ENCODE peak calls at places on chromosome 17, in ten cellular contexts. G is PC-3, Z is tibial artery, T is epithelial cell of esophagus, B is body of pancreas, K is pancreas, V is heart left ventricle, C is fibroblast of the aortic adventitia, L is A549, E is astrocyte of the spinal cord. D is an unnamed sample.

GRCh38 chr17:29078183-29079045 is 35.5 kb downstream of the PIPOX start:
- DNase-seq in K (no peak), C (peak; percentile 37), E (peak; percentile 22), G (peak; percentile 38), Z (no peak), V (no peak), L (no peak), T (peak; percentile 29), B (no peak), D (no peak)

GRCh38 chr17:35804658-35805192 is 4.6 kb upstream of the TAF15 start:
- DNase-seq in E (peak; percentile 91), B (peak; percentile 82), G (peak; percentile 85), K (peak; percentile 53), V (peak; percentile 41), Z (no peak), C (peak; percentile 96), L (peak; percentile 98), T (peak; percentile 92), D (peak; percentile 64)

GRCh38 chr17:80792373-80792781 is 199.3 kb upstream of the CHMP6 start:
- DNase-seq in L (peak; percentile 25), E (no peak), G (no peak), V (no peak), C (no peak), T (no peak), Z (no peak), K (no peak), B (no peak), D (no peak)

GRCh38 chr17:17137731-17138585 is 68.2 kb downstream of the PLD6 start:
- DNase-seq in G (no peak), C (no peak), B (no peak), E (no peak), V (no peak), K (no peak), Z (no peak), T (no peak), L (no peak), D (no peak)

GRCh38 chr17:4480929-4481898 is 17.5 kb upstream of the SPNS2 start:
- DNase-seq in T (no peak), G (no peak), K (no peak), Z (peak; percentile 61), C (no peak), E (no peak), V (no peak), L (no peak), B (no peak), D (no peak)

GRCh38 chr17:80479246-80479566 is 2.8 kb upstream of the NPTX1 start:
- DNase-seq in Z (no peak), L (no peak), C (no peak), K (no peak), G (no peak), T (no peak), E (no peak), V (no peak), B (no peak), D (no peak)

GRCh38 chr17:57484081-57484666 is 227.9 kb downstream of the MSI2 start:
- DNase-seq in T (no peak), K (no peak), L (no peak), C (peak; percentile 71), G (no peak), V (no peak), Z (no peak), E (peak; percentile 43), B (no peak), D (no peak)

GRCh38 chr17:56830726-56831363 is 2.9 kb downstream of the C17orf67 start:
- DNase-seq in L (no peak), C (no peak), B (peak; percentile 76), V (no peak), E (no peak), T (no peak), Z (no peak), K (peak; percentile 77), G (no peak), D (no peak)

GRCh38 chr17:83096401-83097220 is 17.2 kb downstream of the METRNL start:
- DNase-seq in Z (no peak), B (peak; percentile 86), V (no peak), L (no peak), K (peak; percentile 92), G (peak; percentile 76), T (peak; percentile 72), C (no peak), E (no peak), D (peak; percentile 80)

GRCh38 chr17:11893862-11894261 is 103.4 kb downstream of the ZNF18 start:
- DNase-seq in V (no peak), B (no peak), G (no peak), Z (no peak), T (no peak), E (no peak), L (no peak), C (no peak), K (no peak), D (no peak)

GRCh38 chr17:74466111-74466784 is at the start of gene CD300A:
- DNase-seq in C (no peak), Z (no peak), L (no peak), B (peak; percentile 63), G (no peak), K (peak; percentile 47), T (no peak), V (peak; percentile 65), E (no peak), D (peak; percentile 17)

GRCh38 chr17:48429638-48430586 is at the start of gene SKAP1:
- DNase-seq in C (no peak), L (no peak), G (no peak), B (peak; percentile 28), K (peak; percentile 23), V (no peak), E (no peak), T (no peak), Z (no peak), D (peak; percentile 59)

GRCh38 chr17:28368306-28368831 is 1.7 kb downstream of the VTN start:
- DNase-seq in K (no peak), L (no peak), Z (no peak), T (no peak), C (no peak), B (no peak), V (no peak), E (no peak), G (no peak), D (no peak)

GRCh38 chr17:14432058-14432457 is 131.2 kb downstream of the HS3ST3B1 start:
- DNase-seq in G (no peak), E (no peak), V (no peak), Z (no peak), L (no peak), T (no peak), B (no peak), K (no peak), C (no peak), D (no peak)

GRCh38 chr17:82201498-82201910 is 11.1 kb downstream of the CCDC57 start:
- DNase-seq in G (no peak), K (no peak), C (no peak), L (no peak), T (no peak), B (no peak), E (no peak), V (no peak), Z (no peak), D (no peak)

GRCh38 chr17:32341141-32341856 is 674 bp downstream of the C17orf75 start:
- DNase-seq in L (no peak), B (peak; percentile 26), E (no peak), V (no peak), T (peak; percentile 47), K (no peak), C (no peak), G (peak; percentile 26), Z (no peak), D (peak; percentile 17)
- TF ChIP-seq CTCF in L (peak; percentile 27), B (no peak), E (peak; percentile 26), V (no peak), T (peak; percentile 47), K (no peak), C (no peak), G (peak; percentile 19), Z (no peak), D (peak; percentile 14)

DNA sequence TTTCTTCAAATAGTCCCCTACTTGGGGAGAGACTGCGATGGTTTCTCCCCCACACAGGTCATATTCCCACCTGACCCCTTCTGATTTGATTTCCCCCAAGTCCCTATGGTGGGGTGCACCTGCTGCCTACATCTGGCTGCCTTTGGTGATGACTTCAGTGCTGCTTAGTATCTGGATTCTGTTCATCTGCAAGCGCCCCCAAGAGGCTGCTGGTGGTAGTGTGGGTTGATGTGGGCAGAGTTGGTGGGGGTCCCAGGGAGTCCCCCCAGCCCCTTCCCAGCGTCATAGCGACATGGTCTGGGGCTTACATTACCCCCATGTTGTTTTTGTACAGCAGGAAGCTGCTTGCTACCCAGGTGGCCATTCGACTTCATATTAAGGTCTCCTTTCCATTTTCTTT is 99.2 kb downstream of the NTN1 start:
- DNase-seq in G (no peak), Z (peak; percentile 61), C (no peak), V (no peak), L (no peak), K (no peak), T (no peak), B (no peak), E (no peak), D (no peak)
- TF ChIP-seq CTCF in G (peak; percentile 54), Z (peak; percentile 17), C (no peak), V (peak; percentile 35), L (peak; percentile 17), K (no peak), T (no peak), B (no peak), E (no peak), D (no peak)

GRCh38 chr17:13253746-13254410 is 236.1 kb upstream of the ELAC2 start:
- DNase-seq in L (no peak), E (no peak), K (no peak), C (no peak), G (no peak), V (no peak), T (no peak), Z (no peak), B (no peak), D (no peak)
- TF ChIP-seq CTCF in L (no peak), E (no peak), K (no peak), C (no peak), G (no peak), V (no peak), T (no peak), Z (no peak), B (no peak), D (no peak)

DNA sequence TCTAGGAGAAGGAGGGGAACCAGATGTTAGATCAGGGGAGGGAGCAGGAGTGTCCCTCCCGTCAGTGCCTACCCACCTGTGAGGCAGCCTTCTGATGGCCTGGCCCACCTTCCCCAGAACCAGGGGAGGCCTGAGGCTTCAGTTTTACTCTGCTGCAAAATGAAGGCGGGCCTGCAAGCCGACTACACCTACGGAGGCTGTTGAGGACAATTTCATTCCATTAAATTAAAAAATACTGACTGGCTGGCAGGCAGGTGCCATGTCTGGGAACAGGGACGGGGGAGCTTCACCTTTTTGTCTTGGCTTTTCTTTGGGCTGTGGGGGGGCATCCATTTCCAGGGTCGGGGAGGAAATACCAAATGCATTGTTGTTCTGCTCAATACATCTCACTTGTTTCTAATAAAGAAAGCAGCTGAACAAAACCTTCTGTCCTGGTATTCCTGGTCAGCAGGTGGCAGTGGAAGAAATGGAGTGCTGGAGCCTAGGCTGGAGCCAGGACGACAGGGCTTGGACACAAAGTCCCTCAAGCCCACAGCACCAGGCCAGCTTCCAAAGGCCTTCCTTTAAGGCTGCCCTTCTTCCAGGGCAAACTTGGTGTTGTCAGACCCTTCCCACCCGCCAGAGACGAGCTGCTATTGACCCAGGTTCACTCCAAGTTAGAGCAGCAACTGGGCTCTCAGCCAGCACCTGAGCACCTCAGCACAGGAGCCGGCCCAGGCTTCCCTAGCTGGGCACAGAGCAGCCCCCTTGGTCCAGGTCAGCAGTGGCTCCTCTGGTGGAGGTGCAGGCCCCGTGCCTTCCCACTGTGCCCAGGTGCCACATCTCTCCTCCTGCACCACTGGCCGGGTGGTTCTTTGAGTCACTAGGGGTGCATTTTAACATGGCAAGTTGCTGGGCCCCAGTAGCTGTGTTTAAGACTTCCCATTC is 23.5 kb downstream of the PLCD3 start:
- DNase-seq in C (no peak), E (no peak), B (no peak), L (no peak), K (no peak), V (no peak), Z (no peak), G (peak; percentile 39), T (no peak), D (no peak)
- TF ChIP-seq CTCF in C (no peak), E (peak; percentile 6), B (no peak), L (peak; percentile 46), K (no peak), V (peak; percentile 13), Z (no peak), G (peak; percentile 51), T (peak; percentile 24), D (no peak)